ENCODE peak calls at places on chromosomes 16 and 17, in four cellular contexts. X, Z, H and C are unnamed samples.

GRCh38 chr17:43125967-43126910 is 1.1 kb upstream of the BRCA1 start:
- DNase-seq in X (peak; percentile 59), H (peak; percentile 19), Z (no peak), C (no peak)

GRCh38 chr16:2867987-2868789 is 10.2 kb upstream of the PRSS22 start:
- DNase-seq in H (peak; percentile 96), Z (peak; percentile 93), X (peak; percentile 99), C (peak; percentile 88)

GRCh38 chr17:31310260-31310659 is 3.6 kb downstream of the EVI2B start:
- DNase-seq in Z (no peak), X (no peak), H (no peak), C (no peak)

GRCh38 chr17:75830168-75831031 is 13.8 kb downstream of the UNC13D start:
- DNase-seq in H (peak; percentile 56), X (peak; percentile 96), Z (no peak), C (no peak)

GRCh38 chr17:67217446-67217845 is 27.6 kb downstream of the HELZ start:
- DNase-seq in H (no peak), X (no peak), Z (no peak), C (no peak)

GRCh38 chr16:81641403-81642106 is 137.5 kb upstream of the PLCG2 start:
- DNase-seq in X (peak; percentile 80), H (peak; percentile 85), Z (no peak), C (no peak)

GRCh38 chr17:10171581-10171981 is 26.8 kb downstream of the GAS7 start:
- DNase-seq in Z (peak; percentile 41), X (no peak), H (no peak), C (no peak)

GRCh38 chr17:40086150-40087044 is 14.0 kb downstream of the NR1D1 start:
- DNase-seq in Z (no peak), H (peak; percentile 86), X (peak; percentile 95), C (no peak)

GRCh38 chr16:51393381-51394005 is 242.4 kb upstream of the SALL1 start:
- DNase-seq in Z (peak; percentile 51), X (no peak), H (no peak), C (peak; percentile 62)

GRCh38 chr16:29990883-29991570 is 4.4 kb downstream of the HIRIP3 start:
- DNase-seq in Z (no peak), H (no peak), X (no peak), C (no peak)

GRCh38 chr17:7673239-7673638 is 14.1 kb downstream of the TP53 start:
- DNase-seq in X (peak; percentile 93), H (no peak), Z (no peak), C (no peak)
- TF ChIP-seq CTCF in X (peak; percentile 89), H (peak; percentile 57), Z (peak; percentile 38), C (peak; percentile 40)

GRCh38 chr17:65572186-65572580 is 10.7 kb upstream of the AXIN2 start:
- DNase-seq in Z (no peak), H (no peak), X (no peak), C (no peak)

GRCh38 chr17:65572581-65573282 is 11.3 kb upstream of the AXIN2 start:
- DNase-seq in H (no peak), X (peak; percentile 98), Z (no peak), C (no peak)

GRCh38 chr17:65568918-65569317 is 7.5 kb upstream of the AXIN2 start:
- DNase-seq in Z (no peak), X (no peak), H (no peak), C (no peak)

GRCh38 chr17:65576939-65577338 is 15.5 kb upstream of the AXIN2 start:
- DNase-seq in H (no peak), X (peak; percentile 92), Z (no peak), C (no peak)

DNA sequence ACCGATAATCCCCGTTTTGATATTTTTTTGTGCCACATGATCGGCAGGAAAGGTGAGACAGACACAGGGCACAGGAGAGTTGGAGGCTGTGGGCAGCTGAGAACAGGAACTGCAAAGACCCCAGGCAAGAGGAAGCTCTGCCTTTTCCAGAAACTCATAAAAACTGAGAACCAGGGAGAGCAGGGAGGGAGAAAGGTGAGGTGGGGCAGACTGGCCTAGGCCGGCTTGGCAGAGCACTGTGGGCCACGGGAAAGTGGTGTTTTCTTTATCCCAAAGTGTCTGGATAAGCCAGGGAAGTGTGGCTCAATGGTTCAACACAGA is 11.8 kb upstream of the AXIN2 start:
- DNase-seq in H (no peak), Z (no peak), X (no peak), C (no peak)
- H3K4me3 ChIP-seq in H (no peak overlapping the region), Z (no peak overlapping the region), X (peak overlapping the region; percentile 72), C (no peak overlapping the region)

GRCh38 chr17:82668631-82669099 is 20.4 kb upstream of the WDR45B start:
- DNase-seq in Z (peak; percentile 44), X (peak; percentile 94), H (peak; percentile 86), C (peak; percentile 62)
- TF ChIP-seq CTCF in Z (peak; percentile 52), X (peak; percentile 88), H (peak; percentile 82), C (peak; percentile 45)

GRCh38 chr16:674968-675883 is at the start of gene RHBDL1:
- DNase-seq in H (peak; percentile 53), Z (peak; percentile 42), X (peak; percentile 89), C (no peak)

GRCh38 chr16:677306-678190 is 2.1 kb downstream of the RHBDL1 start:
- DNase-seq in X (peak; percentile 70), H (no peak), Z (no peak), C (no peak)

GRCh38 chr16:674214-674881 is 1.1 kb upstream of the RHBDL1 start:
- DNase-seq in H (no peak), X (no peak), Z (no peak), C (no peak)

GRCh38 chr16:676565-677297 is 1.3 kb downstream of the RHBDL1 start:
- DNase-seq in X (no peak), H (no peak), Z (no peak), C (peak; percentile 98)

GRCh38 chr16:675884-676564 is 553 bp downstream of the RHBDL1 start:
- DNase-seq in H (no peak), X (no peak), Z (no peak), C (no peak)
- H3K4me3 ChIP-seq in H (no peak overlapping the region), X (no peak overlapping the region), Z (peak overlapping the region; percentile 50), C (peak overlapping the region; percentile 31)

GRCh38 chr17:79993390-79994221 is 42.1 kb downstream of the TBC1D16 start:
- DNase-seq in Z (peak; percentile 94), H (peak; percentile 80), X (peak; percentile 88), C (peak; percentile 96)
- TF ChIP-seq CTCF in Z (no peak), H (no peak), X (no peak), C (no peak)

GRCh38 chr17:70314506-70314905 is 145.2 kb downstream of the KCNJ2 start:
- DNase-seq in X (no peak), H (peak; percentile 15), Z (no peak), C (no peak)
- H3K4me3 ChIP-seq in X (no peak overlapping the region), H (no peak overlapping the region), Z (no peak overlapping the region), C (no peak overlapping the region)

GRCh38 chr17:72617557-72617956 is 474.9 kb downstream of the SLC39A11 start:
- DNase-seq in Z (no peak), H (no peak), X (no peak), C (no peak)

GRCh38 chr17:72614476-72614870 is 478.0 kb downstream of the SLC39A11 start:
- DNase-seq in X (no peak), Z (no peak), H (no peak), C (peak; percentile 8)

GRCh38 chr17:72614871-72615626 is 477.4 kb downstream of the SLC39A11 start:
- DNase-seq in H (no peak), Z (peak; percentile 74), X (peak; percentile 72), C (peak; percentile 57)

GRCh38 chr17:72616457-72616856 is 476.0 kb downstream of the SLC39A11 start:
- DNase-seq in X (peak; percentile 82), Z (no peak), H (no peak), C (no peak)

GRCh38 chr17:72615627-72615991 is 476.9 kb downstream of the SLC39A11 start:
- DNase-seq in H (no peak), X (no peak), Z (no peak), C (no peak)
- TF ChIP-seq CTCF in H (no peak), X (no peak), Z (no peak), C (no peak)

DNA sequence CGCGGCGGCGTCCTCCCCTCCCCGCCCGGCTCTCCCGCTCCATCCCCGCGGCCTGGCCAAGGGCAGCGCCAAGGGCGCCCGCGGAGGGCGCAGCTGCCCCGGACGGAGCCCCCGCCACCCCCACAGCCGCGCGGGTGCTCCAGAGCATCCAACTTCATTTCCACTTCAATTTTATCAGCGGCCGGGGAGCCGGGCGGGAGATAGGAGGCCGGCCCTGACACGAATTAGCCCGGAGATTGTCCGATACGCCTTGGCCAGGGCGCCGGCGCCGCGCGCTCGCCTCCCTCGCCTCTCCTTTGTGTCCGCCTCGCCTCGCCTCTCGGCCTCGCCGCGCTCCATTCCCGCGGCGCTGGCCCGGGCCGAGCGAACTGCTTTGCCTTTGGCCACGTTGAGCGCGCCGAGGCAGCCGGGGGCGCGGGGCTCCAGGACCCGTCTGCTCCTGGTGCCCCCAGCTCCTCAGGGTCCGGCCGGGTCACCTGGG is 129.1 kb upstream of the LHX1 start:
- DNase-seq in Z (no peak), X (peak; percentile 88), H (peak; percentile 70), C (peak; percentile 18)
- H3K4me3 ChIP-seq in Z (no peak overlapping the region), X (peak overlapping the region; percentile 69), H (peak overlapping the region; percentile 58), C (no peak overlapping the region)